ENCODE peak calls at places on chromosome 7, in seven cellular contexts. One of them, this sample, is unnamed.

GRCh38 chr7:99111591-99111990 is 32.3 kb downstream of the SMURF1 start:
- DNase-seq in left lung: no peak
- DNase-seq in spleen: no peak
- DNase-seq in DND-41: no peak
- DNase-seq in kidney: no peak
- DNase-seq in ascending aorta: no peak
- DNase-seq in IMR-90: no peak
- DNase-seq in this sample: no peak

GRCh38 chr7:80760292-80760691 is 121.8 kb downstream of the CD36 start:
- DNase-seq in left lung: no peak
- DNase-seq in spleen: no peak
- DNase-seq in DND-41: no peak
- DNase-seq in kidney: no peak
- DNase-seq in ascending aorta: no peak
- DNase-seq in IMR-90: no peak
- DNase-seq in this sample: no peak

GRCh38 chr7:14270099-14270498 is 280.6 kb upstream of the ETV1 start:
- DNase-seq in left lung: no peak
- DNase-seq in spleen: no peak
- DNase-seq in DND-41: no peak
- DNase-seq in kidney: no peak
- DNase-seq in ascending aorta: no peak
- DNase-seq in IMR-90: no peak
- DNase-seq in this sample: no peak

GRCh38 chr7:2399848-2400587 is 3.4 kb upstream of the CHST12 start:
- DNase-seq in left lung: peak
- DNase-seq in spleen: no peak
- DNase-seq in DND-41: peak
- DNase-seq in kidney: peak
- DNase-seq in ascending aorta: peak
- DNase-seq in IMR-90: peak
- DNase-seq in this sample: peak

GRCh38 chr7:12731214-12731656 is 43.8 kb downstream of the ARL4A start:
- DNase-seq in left lung: no peak
- DNase-seq in spleen: no peak
- DNase-seq in DND-41: no peak
- DNase-seq in kidney: no peak
- DNase-seq in ascending aorta: no peak
- DNase-seq in IMR-90: peak
- DNase-seq in this sample: peak

GRCh38 chr7:134885967-134886352 is 100.3 kb upstream of the AGBL3 start:
- DNase-seq in left lung: no peak
- DNase-seq in spleen: no peak
- DNase-seq in DND-41: no peak
- DNase-seq in kidney: no peak
- DNase-seq in ascending aorta: no peak
- DNase-seq in IMR-90: peak
- DNase-seq in this sample: no peak

GRCh38 chr7:130794619-130794922 is 60.6 kb upstream of the KLF14 start:
- DNase-seq in left lung: no peak
- DNase-seq in spleen: no peak
- DNase-seq in DND-41: no peak
- DNase-seq in kidney: no peak
- DNase-seq in ascending aorta: no peak
- DNase-seq in IMR-90: no peak
- DNase-seq in this sample: no peak

GRCh38 chr7:106901870-106902441 is 36.9 kb downstream of the PIK3CG start:
- DNase-seq in left lung: no peak
- DNase-seq in spleen: no peak
- DNase-seq in DND-41: no peak
- DNase-seq in kidney: no peak
- DNase-seq in ascending aorta: no peak
- DNase-seq in IMR-90: no peak
- DNase-seq in this sample: no peak

GRCh38 chr7:6170571-6171531 is 101.6 kb downstream of the CYTH3 start:
- DNase-seq in left lung: no peak
- DNase-seq in spleen: no peak
- DNase-seq in DND-41: no peak
- DNase-seq in kidney: no peak
- DNase-seq in ascending aorta: no peak
- DNase-seq in IMR-90: no peak
- DNase-seq in this sample: no peak

GRCh38 chr7:113945018-113945938 is 26.5 kb upstream of the PPP1R3A start:
- DNase-seq in left lung: no peak
- DNase-seq in spleen: peak
- DNase-seq in DND-41: no peak
- DNase-seq in kidney: no peak
- DNase-seq in ascending aorta: no peak
- DNase-seq in IMR-90: no peak
- DNase-seq in this sample: no peak

GRCh38 chr7:158777793-158778192 is 51.5 kb downstream of the ESYT2 start:
- DNase-seq in left lung: no peak
- DNase-seq in spleen: no peak
- DNase-seq in DND-41: no peak
- DNase-seq in kidney: no peak
- DNase-seq in ascending aorta: no peak
- DNase-seq in IMR-90: no peak
- DNase-seq in this sample: no peak
- TF ChIP-seq CTCF in left lung: no peak
- TF ChIP-seq CTCF in spleen: no peak
- TF ChIP-seq CTCF in DND-41: no peak
- TF ChIP-seq CTCF in kidney: no peak
- TF ChIP-seq CTCF in ascending aorta: no peak
- TF ChIP-seq CTCF in IMR-90: no peak
- TF ChIP-seq CTCF in this sample: no peak

GRCh38 chr7:27900006-27900405 is 160.0 kb downstream of the TAX1BP1 start:
- DNase-seq in left lung: no peak
- DNase-seq in spleen: no peak
- DNase-seq in DND-41: no peak
- DNase-seq in kidney: no peak
- DNase-seq in ascending aorta: no peak
- DNase-seq in IMR-90: no peak
- DNase-seq in this sample: no peak

GRCh38 chr7:27898735-27899134 is 158.8 kb downstream of the TAX1BP1 start:
- DNase-seq in left lung: no peak
- DNase-seq in spleen: no peak
- DNase-seq in DND-41: no peak
- DNase-seq in kidney: no peak
- DNase-seq in ascending aorta: no peak
- DNase-seq in IMR-90: no peak
- DNase-seq in this sample: no peak

GRCh38 chr7:27899601-27900000 is 159.6 kb downstream of the TAX1BP1 start:
- DNase-seq in left lung: no peak
- DNase-seq in spleen: no peak
- DNase-seq in DND-41: peak
- DNase-seq in kidney: no peak
- DNase-seq in ascending aorta: no peak
- DNase-seq in IMR-90: no peak
- DNase-seq in this sample: no peak

GRCh38 chr7:27897441-27897847 is 157.5 kb downstream of the TAX1BP1 start:
- DNase-seq in left lung: peak
- DNase-seq in spleen: no peak
- DNase-seq in DND-41: no peak
- DNase-seq in kidney: no peak
- DNase-seq in ascending aorta: no peak
- DNase-seq in IMR-90: no peak
- DNase-seq in this sample: no peak

GRCh38 chr7:27901028-27901760 is 161.2 kb downstream of the TAX1BP1 start:
- DNase-seq in left lung: no peak
- DNase-seq in spleen: no peak
- DNase-seq in DND-41: peak
- DNase-seq in kidney: no peak
- DNase-seq in ascending aorta: no peak
- DNase-seq in IMR-90: peak
- DNase-seq in this sample: peak
- H3K4me3 ChIP-seq in left lung: peak
- H3K4me3 ChIP-seq in spleen: no peak
- H3K4me3 ChIP-seq in DND-41: peak
- H3K4me3 ChIP-seq in kidney: peak
- H3K4me3 ChIP-seq in ascending aorta: peak
- H3K4me3 ChIP-seq in IMR-90: peak
- H3K4me3 ChIP-seq in this sample: no peak

DNA sequence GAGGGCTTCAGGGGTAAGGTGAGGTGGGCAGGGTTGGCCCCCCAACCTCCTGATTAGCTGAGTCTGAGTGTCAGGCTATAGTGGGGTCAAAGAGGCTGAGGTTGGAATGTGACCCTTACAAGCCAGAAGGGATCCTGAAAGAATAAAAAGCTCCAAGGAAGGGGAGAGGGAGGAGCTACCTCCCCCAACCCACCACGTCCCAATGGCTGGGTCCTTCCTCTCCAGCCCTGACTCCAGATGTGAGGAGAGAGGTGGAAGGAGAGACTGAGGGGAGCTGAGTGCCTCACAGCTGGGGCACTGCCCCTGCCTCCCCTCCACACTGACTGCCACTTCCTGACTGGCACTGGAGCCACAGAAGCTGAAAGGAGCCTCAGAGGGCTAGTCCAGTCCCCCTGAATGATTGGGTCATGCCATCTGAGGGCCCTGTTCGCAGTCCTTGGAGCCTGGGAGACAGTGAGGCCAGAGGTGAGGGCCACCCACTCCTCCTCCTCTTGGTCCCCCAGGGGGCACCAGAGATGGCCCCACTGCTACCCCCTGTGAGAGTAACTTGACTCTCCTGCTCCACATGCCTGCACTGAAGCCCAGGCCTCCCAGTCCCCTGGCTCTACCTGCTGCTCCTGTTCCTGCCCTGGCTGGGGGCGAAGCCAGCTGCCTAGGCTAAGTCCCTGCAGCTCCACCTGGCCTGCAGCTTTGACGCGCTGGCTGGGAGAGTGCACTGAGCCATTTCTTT is 20.5 kb downstream of the IMPDH1 start:
- DNase-seq in left lung: peak
- DNase-seq in spleen: no peak
- DNase-seq in DND-41: no peak
- DNase-seq in kidney: peak
- DNase-seq in ascending aorta: no peak
- DNase-seq in IMR-90: no peak
- DNase-seq in this sample: no peak
- TF ChIP-seq CTCF in left lung: no peak
- TF ChIP-seq CTCF in spleen: no peak
- TF ChIP-seq CTCF in DND-41: no peak
- TF ChIP-seq CTCF in kidney: no peak
- TF ChIP-seq CTCF in ascending aorta: no peak
- TF ChIP-seq CTCF in IMR-90: no peak
- TF ChIP-seq CTCF in this sample: no peak

GRCh38 chr7:47647213-47647985 is 65.5 kb upstream of the TNS3 start:
- DNase-seq in left lung: no peak
- DNase-seq in spleen: peak
- DNase-seq in DND-41: no peak
- DNase-seq in kidney: no peak
- DNase-seq in ascending aorta: no peak
- DNase-seq in IMR-90: no peak
- DNase-seq in this sample: peak
- H3K4me3 ChIP-seq in left lung: no peak
- H3K4me3 ChIP-seq in spleen: no peak
- H3K4me3 ChIP-seq in DND-41: no peak
- H3K4me3 ChIP-seq in kidney: no peak
- H3K4me3 ChIP-seq in ascending aorta: no peak
- H3K4me3 ChIP-seq in IMR-90: no peak
- H3K4me3 ChIP-seq in this sample: no peak

GRCh38 chr7:67788689-67789088 is 792.1 kb downstream of the TYW1 start:
- DNase-seq in left lung: no peak
- DNase-seq in spleen: peak
- DNase-seq in DND-41: no peak
- DNase-seq in kidney: no peak
- DNase-seq in ascending aorta: no peak
- DNase-seq in IMR-90: no peak
- DNase-seq in this sample: no peak
- TF ChIP-seq CTCF in left lung: no peak
- TF ChIP-seq CTCF in spleen: no peak
- TF ChIP-seq CTCF in DND-41: no peak
- TF ChIP-seq CTCF in kidney: no peak
- TF ChIP-seq CTCF in ascending aorta: no peak
- TF ChIP-seq CTCF in IMR-90: no peak
- TF ChIP-seq CTCF in this sample: no peak

DNA sequence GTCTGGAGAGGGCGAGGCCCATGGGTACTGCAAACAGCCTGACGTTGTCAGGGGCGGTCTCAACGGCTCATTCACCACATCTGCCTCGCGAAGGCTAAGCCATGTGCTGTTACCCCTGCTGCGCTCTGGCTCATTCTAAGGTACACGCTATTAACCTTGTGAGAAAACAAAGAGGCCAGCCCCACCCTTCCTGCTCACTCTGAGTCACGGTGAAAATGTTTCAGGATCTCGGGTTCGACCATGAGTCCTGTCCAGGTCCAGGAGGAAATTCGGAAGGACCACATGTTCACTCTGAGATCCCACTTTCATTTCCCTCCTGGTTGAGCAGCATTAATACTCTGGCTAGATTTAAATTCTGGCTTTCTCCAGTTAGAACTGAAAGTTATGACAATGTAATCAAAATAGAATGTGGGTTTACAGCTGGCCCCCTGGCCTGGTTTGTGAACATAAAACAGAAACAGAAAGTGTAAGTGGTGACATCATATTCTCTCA is 55.2 kb downstream of the EGFR start:
- DNase-seq in left lung: peak
- DNase-seq in spleen: no peak
- DNase-seq in DND-41: peak
- DNase-seq in kidney: peak
- DNase-seq in ascending aorta: no peak
- DNase-seq in IMR-90: peak
- DNase-seq in this sample: peak
- H3K4me3 ChIP-seq in left lung: no peak
- H3K4me3 ChIP-seq in spleen: no peak
- H3K4me3 ChIP-seq in DND-41: no peak
- H3K4me3 ChIP-seq in kidney: peak
- H3K4me3 ChIP-seq in ascending aorta: peak
- H3K4me3 ChIP-seq in IMR-90: peak
- H3K4me3 ChIP-seq in this sample: peak

DNA sequence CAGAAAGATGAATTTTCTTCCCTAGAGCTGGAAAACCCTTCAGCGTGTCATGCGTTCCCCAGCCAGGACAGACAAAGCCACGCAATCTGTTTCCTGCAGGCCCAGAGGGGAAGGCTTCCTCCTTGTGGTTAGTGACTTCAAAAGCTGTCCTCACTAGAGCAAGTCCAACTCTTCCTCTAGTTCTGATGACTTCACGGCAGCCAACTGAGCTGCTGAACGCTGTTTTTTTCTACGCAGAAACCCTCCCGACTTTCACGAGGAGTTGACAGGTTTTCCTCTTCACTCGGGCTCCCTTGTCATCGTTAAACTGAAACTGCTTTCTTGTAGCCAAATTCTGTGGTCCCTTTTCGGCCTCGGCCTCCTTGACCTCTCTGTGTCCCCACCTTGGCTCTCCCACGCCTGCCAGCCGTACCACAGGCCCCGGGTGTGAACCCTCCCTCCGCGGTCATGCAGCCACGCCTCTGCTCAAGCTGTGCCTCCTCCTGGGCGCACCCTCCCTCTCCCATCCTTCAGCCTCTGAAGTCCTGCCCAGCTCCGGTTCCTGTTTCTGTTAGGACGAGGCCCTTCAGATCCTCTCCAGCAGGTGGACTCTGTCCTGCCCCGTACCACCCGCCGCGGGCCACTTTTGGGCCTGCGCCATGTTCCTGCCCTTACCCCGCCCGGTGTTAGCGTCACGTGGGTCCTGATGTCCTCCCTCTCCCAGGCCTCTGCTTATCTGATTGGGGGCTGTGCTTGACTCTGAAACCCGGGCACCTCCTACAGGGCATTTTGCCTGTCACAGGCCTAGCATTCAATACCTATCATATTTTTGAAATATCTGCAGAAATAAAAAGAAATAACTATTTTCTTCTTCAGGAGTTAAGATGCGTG is 39.3 kb downstream of the CUX1 start:
- DNase-seq in left lung: peak
- DNase-seq in spleen: peak
- DNase-seq in DND-41: peak
- DNase-seq in kidney: peak
- DNase-seq in ascending aorta: peak
- DNase-seq in IMR-90: peak
- DNase-seq in this sample: peak
- TF ChIP-seq CTCF in left lung: peak
- TF ChIP-seq CTCF in spleen: peak
- TF ChIP-seq CTCF in DND-41: peak
- TF ChIP-seq CTCF in kidney: peak
- TF ChIP-seq CTCF in ascending aorta: no peak
- TF ChIP-seq CTCF in IMR-90: peak
- TF ChIP-seq CTCF in this sample: peak